ENCODE peak calls at places on chromosomes 3 and 15, in nine cellular contexts. J is vagina, P is NCI-H1694, G is GM06990, I is NCI-H524, B is mesenchymal stem cell, Q is heart left ventricle, Z is AG09309, A is NAMALWA. N is an unnamed sample.

GRCh38 chr3:149406244-149406752 is 28.8 kb upstream of the TM4SF1 start:
- DNase-seq in J (no peak), Q (no peak), B (no peak), G (no peak), I (no peak), Z (no peak), A (no peak), P (no peak), N (no peak)

GRCh38 chr3:156691920-156692319 is 17.5 kb downstream of the TIPARP start:
- DNase-seq in I (no peak), A (no peak), Q (no peak), J (no peak), B (peak), G (no peak), P (no peak), Z (no peak), N (no peak)

GRCh38 chr15:41047474-41047873 is 68.6 kb downstream of the INO80 start:
- DNase-seq in B (no peak), I (no peak), Z (no peak), Q (no peak), P (no peak), G (no peak), A (no peak), J (no peak), N (no peak)

GRCh38 chr3:130508970-130509369 is 8.0 kb upstream of the COL6A6 start:
- DNase-seq in I (peak), Z (no peak), A (no peak), B (no peak), P (no peak), G (no peak), Q (peak), J (no peak), N (no peak)

GRCh38 chr3:127226946-127227842 is 34.3 kb downstream of the PRR23E start:
- DNase-seq in A (no peak), B (no peak), I (peak), J (no peak), Q (peak), G (no peak), P (no peak), Z (no peak), N (no peak)

GRCh38 chr3:181417748-181418147 is 294.0 kb upstream of the SOX2 start:
- DNase-seq in Q (no peak), B (no peak), I (no peak), Z (no peak), J (no peak), P (peak), G (no peak), A (no peak), N (no peak)

GRCh38 chr15:41340189-41340695 is 7.6 kb downstream of the NUSAP1 start:
- DNase-seq in P (no peak), B (no peak), J (no peak), Z (no peak), A (no peak), I (no peak), G (no peak), Q (no peak), N (no peak)

GRCh38 chr3:76028816-76029215 is 243.5 kb upstream of the ZNF717 start:
- DNase-seq in I (no peak), A (no peak), B (no peak), G (no peak), Q (no peak), Z (no peak), J (no peak), P (no peak), N (no peak)

GRCh38 chr3:128175768-128176167 is 22.5 kb downstream of the EEFSEC start:
- DNase-seq in B (no peak), J (no peak), A (no peak), Z (no peak), Q (no peak), G (no peak), P (no peak), I (no peak), N (no peak)

GRCh38 chr15:98674336-98674735 is 26.0 kb downstream of the IGF1R start:
- DNase-seq in Q (no peak), A (no peak), I (no peak), Z (no peak), B (no peak), G (no peak), J (no peak), P (no peak), N (no peak)